ENCODE peak calls at places on chromosomes 3 and 15, in seven cellular contexts. One of them, this sample, is unnamed.

GRCh38 chr15:64008177-64008576 is 38.1 kb downstream of the DAPK2 start:
- DNase-seq in activated CD4-positive, CD25-positive, alpha-beta regulatory T cell treated with anti-CD3 and anti-CD28 coated beads, Interleukin-2, amount 50 U/mL, for 72 hours: no peak
- DNase-seq in HTR-8/SVneo: no peak
- DNase-seq in kidney tubule cell: no peak
- DNase-seq in T-helper 22 cell: no peak
- DNase-seq in AG09319: no peak
- DNase-seq in HCEC 1CT: no peak
- DNase-seq in this sample: no peak

GRCh38 chr3:36964827-36965226 is 20.0 kb upstream of the TRANK1 start:
- DNase-seq in activated CD4-positive, CD25-positive, alpha-beta regulatory T cell treated with anti-CD3 and anti-CD28 coated beads, Interleukin-2, amount 50 U/mL, for 72 hours: no peak
- DNase-seq in HTR-8/SVneo: no peak
- DNase-seq in kidney tubule cell: no peak
- DNase-seq in T-helper 22 cell: no peak
- DNase-seq in AG09319: no peak
- DNase-seq in HCEC 1CT: no peak
- DNase-seq in this sample: no peak

GRCh38 chr3:62870321-62870720 is 4.9 kb downstream of the CADPS start:
- DNase-seq in activated CD4-positive, CD25-positive, alpha-beta regulatory T cell treated with anti-CD3 and anti-CD28 coated beads, Interleukin-2, amount 50 U/mL, for 72 hours: no peak
- DNase-seq in HTR-8/SVneo: no peak
- DNase-seq in kidney tubule cell: peak
- DNase-seq in T-helper 22 cell: no peak
- DNase-seq in AG09319: no peak
- DNase-seq in HCEC 1CT: peak
- DNase-seq in this sample: no peak

GRCh38 chr15:85335193-85335939 is 45.0 kb upstream of the AKAP13 start:
- DNase-seq in activated CD4-positive, CD25-positive, alpha-beta regulatory T cell treated with anti-CD3 and anti-CD28 coated beads, Interleukin-2, amount 50 U/mL, for 72 hours: no peak
- DNase-seq in HTR-8/SVneo: no peak
- DNase-seq in kidney tubule cell: no peak
- DNase-seq in T-helper 22 cell: no peak
- DNase-seq in AG09319: no peak
- DNase-seq in HCEC 1CT: no peak
- DNase-seq in this sample: no peak

GRCh38 chr3:183518446-183519185 is 36.9 kb downstream of the KLHL6 start:
- DNase-seq in activated CD4-positive, CD25-positive, alpha-beta regulatory T cell treated with anti-CD3 and anti-CD28 coated beads, Interleukin-2, amount 50 U/mL, for 72 hours: no peak
- DNase-seq in HTR-8/SVneo: no peak
- DNase-seq in kidney tubule cell: no peak
- DNase-seq in T-helper 22 cell: no peak
- DNase-seq in AG09319: no peak
- DNase-seq in HCEC 1CT: no peak
- DNase-seq in this sample: no peak

GRCh38 chr15:58521293-58521991 is 89.7 kb downstream of the LIPC start:
- DNase-seq in activated CD4-positive, CD25-positive, alpha-beta regulatory T cell treated with anti-CD3 and anti-CD28 coated beads, Interleukin-2, amount 50 U/mL, for 72 hours: no peak
- DNase-seq in HTR-8/SVneo: peak
- DNase-seq in kidney tubule cell: peak
- DNase-seq in T-helper 22 cell: no peak
- DNase-seq in AG09319: peak
- DNase-seq in HCEC 1CT: peak
- DNase-seq in this sample: no peak

GRCh38 chr3:62226601-62227339 is 146.6 kb downstream of the FEZF2 start:
- DNase-seq in activated CD4-positive, CD25-positive, alpha-beta regulatory T cell treated with anti-CD3 and anti-CD28 coated beads, Interleukin-2, amount 50 U/mL, for 72 hours: no peak
- DNase-seq in HTR-8/SVneo: no peak
- DNase-seq in kidney tubule cell: no peak
- DNase-seq in T-helper 22 cell: no peak
- DNase-seq in AG09319: no peak
- DNase-seq in HCEC 1CT: no peak
- DNase-seq in this sample: no peak

GRCh38 chr3:112013058-112013783 is 14.5 kb downstream of the TAGLN3 start:
- DNase-seq in activated CD4-positive, CD25-positive, alpha-beta regulatory T cell treated with anti-CD3 and anti-CD28 coated beads, Interleukin-2, amount 50 U/mL, for 72 hours: peak
- DNase-seq in HTR-8/SVneo: peak
- DNase-seq in kidney tubule cell: peak
- DNase-seq in T-helper 22 cell: no peak
- DNase-seq in AG09319: peak
- DNase-seq in HCEC 1CT: peak
- DNase-seq in this sample: peak

GRCh38 chr3:28958656-28959055 is 322.2 kb upstream of the RBMS3 start:
- DNase-seq in activated CD4-positive, CD25-positive, alpha-beta regulatory T cell treated with anti-CD3 and anti-CD28 coated beads, Interleukin-2, amount 50 U/mL, for 72 hours: no peak
- DNase-seq in HTR-8/SVneo: no peak
- DNase-seq in kidney tubule cell: no peak
- DNase-seq in T-helper 22 cell: no peak
- DNase-seq in AG09319: no peak
- DNase-seq in HCEC 1CT: no peak
- DNase-seq in this sample: no peak